ENCODE peak calls at places on chromosomes 5 and 9, in eight cellular contexts. U is SHP77 treated with DMSO at 0.1 percent for 48 hours, S is HCEC 1CT, B is GM13976, E is heart left ventricle, P is NCI-H1105, V is psoas muscle, I is choroid plexus epithelial cell. Z is an unnamed sample.

GRCh38 chr9:136996361-136997281 is at the start of gene CLIC3:
- DNase-seq in S (no peak), E (no peak), U (no peak), V (no peak), I (no peak), B (no peak), P (no peak), Z (no peak)

GRCh38 chr5:170312666-170313065 is 15.1 kb upstream of the LCP2 start:
- DNase-seq in V (no peak), E (no peak), P (no peak), I (peak; percentile 72), B (no peak), S (no peak), U (no peak), Z (no peak)

GRCh38 chr5:120873083-120873482 is 409.0 kb downstream of the PRR16 start:
- DNase-seq in V (no peak), B (no peak), P (no peak), I (no peak), U (no peak), S (no peak), E (no peak), Z (no peak)

GRCh38 chr9:134699343-134699740 is 57.7 kb downstream of the COL5A1 start:
- DNase-seq in E (no peak), P (no peak), V (peak; percentile 48), I (peak; percentile 86), S (no peak), B (no peak), U (no peak), Z (no peak)

GRCh38 chr5:52893105-52893504 is 96.0 kb upstream of the ITGA2 start:
- DNase-seq in E (no peak), U (no peak), I (peak; percentile 76), P (no peak), B (no peak), S (peak; percentile 85), V (no peak), Z (no peak)

GRCh38 chr5:39274388-39275085 is 55.2 kb upstream of the FYB1 start:
- DNase-seq in U (no peak), E (no peak), S (no peak), V (no peak), P (no peak), I (peak; percentile 12), B (peak; percentile 54), Z (no peak)

GRCh38 chr5:91521313-91521712 is 138.2 kb upstream of the ARRDC3 start:
- DNase-seq in E (no peak), S (peak; percentile 39), V (no peak), B (no peak), U (no peak), I (no peak), P (no peak), Z (no peak)

GRCh38 chr9:115167175-115167574 is 49.2 kb upstream of the TNC start:
- DNase-seq in P (no peak), B (no peak), S (peak; percentile 89), U (no peak), E (no peak), V (no peak), I (peak; percentile 51), Z (no peak)

GRCh38 chr9:95305770-95306492 is 11.6 kb downstream of the FANCC start:
- DNase-seq in U (no peak), I (peak; percentile 23), V (no peak), P (no peak), E (no peak), B (no peak), S (peak; percentile 59), Z (no peak)

GRCh38 chr5:142316051-142316450 is 8.8 kb downstream of the SPRY4 start:
- DNase-seq in U (peak; percentile 33), I (peak; percentile 83), V (no peak), S (peak; percentile 29), P (peak; percentile 74), E (no peak), B (no peak), Z (no peak)

GRCh38 chr5:157915638-157916037 is 56.7 kb upstream of the CLINT1 start:
- DNase-seq in U (peak; percentile 78), P (peak; percentile 81), I (peak; percentile 56), V (peak; percentile 81), B (no peak), E (peak; percentile 94), S (no peak), Z (peak; percentile 92)

GRCh38 chr5:10533218-10533617 is 30.7 kb upstream of the ANKRD33B start:
- DNase-seq in V (no peak), B (no peak), I (no peak), P (no peak), U (no peak), E (peak; percentile 37), S (no peak), Z (no peak)

GRCh38 chr5:149438711-149439132 is 59.6 kb upstream of the IL17B start:
- DNase-seq in S (no peak), P (no peak), I (no peak), B (no peak), E (no peak), V (no peak), U (no peak), Z (no peak)

Z was measured in mucosa of gallbladder.